ENCODE peak calls at places on chromosomes 2 and 18, in six cellular contexts. One of them, this sample, is unnamed.

GRCh38 chr2:180907731-180908130 is 72.7 kb upstream of the UBE2E3 start:
- DNase-seq in K562: no peak
- DNase-seq in transverse colon: no peak
- DNase-seq in GM23338: no peak
- DNase-seq in HCT116: no peak
- DNase-seq in sigmoid colon: no peak
- DNase-seq in this sample: no peak

GRCh38 chr2:64945973-64946736 is 43.0 kb upstream of the SLC1A4 start:
- DNase-seq in GM23338: no peak
- DNase-seq in transverse colon: peak; percentile 74
- DNase-seq in K562: no peak
- DNase-seq in HCT116: no peak
- DNase-seq in sigmoid colon: no peak
- DNase-seq in this sample: no peak

GRCh38 chr18:42048150-42048549 is 93.1 kb downstream of the PIK3C3 start:
- DNase-seq in K562: no peak
- DNase-seq in GM23338: no peak
- DNase-seq in HCT116: no peak
- DNase-seq in transverse colon: no peak
- DNase-seq in sigmoid colon: no peak
- DNase-seq in this sample: no peak

GRCh38 chr2:109176928-109177327 is 47.9 kb downstream of the SH3RF3 start:
- DNase-seq in GM23338: no peak
- DNase-seq in HCT116: no peak
- DNase-seq in sigmoid colon: no peak
- DNase-seq in transverse colon: no peak
- DNase-seq in K562: no peak
- DNase-seq in this sample: no peak

GRCh38 chr2:118639371-118639770 is 208.1 kb downstream of the EN1 start:
- DNase-seq in transverse colon: no peak
- DNase-seq in GM23338: no peak
- DNase-seq in sigmoid colon: no peak
- DNase-seq in HCT116: no peak
- DNase-seq in K562: no peak
- DNase-seq in this sample: no peak

GRCh38 chr18:3554091-3554601 is 104.2 kb downstream of the TGIF1 start:
- DNase-seq in HCT116: no peak
- DNase-seq in transverse colon: no peak
- DNase-seq in sigmoid colon: no peak
- DNase-seq in GM23338: peak; percentile 82
- DNase-seq in K562: no peak
- DNase-seq in this sample: no peak

GRCh38 chr18:70576281-70577022 is 287.6 kb downstream of the SOCS6 start:
- DNase-seq in GM23338: no peak
- DNase-seq in sigmoid colon: no peak
- DNase-seq in K562: no peak
- DNase-seq in transverse colon: no peak
- DNase-seq in HCT116: no peak
- DNase-seq in this sample: no peak

GRCh38 chr2:64866797-64867196 is 122.4 kb upstream of the SLC1A4 start:
- DNase-seq in K562: no peak
- DNase-seq in sigmoid colon: no peak
- DNase-seq in transverse colon: peak; percentile 26
- DNase-seq in GM23338: no peak
- DNase-seq in HCT116: no peak
- DNase-seq in this sample: no peak

GRCh38 chr2:44496130-44496529 is 134.4 kb downstream of the CAMKMT start:
- DNase-seq in GM23338: no peak
- DNase-seq in K562: no peak
- DNase-seq in transverse colon: no peak
- DNase-seq in HCT116: no peak
- DNase-seq in sigmoid colon: no peak
- DNase-seq in this sample: no peak

GRCh38 chr2:224284134-224284946 is 117.6 kb downstream of the FAM124B start:
- DNase-seq in HCT116: peak; percentile 61
- DNase-seq in transverse colon: peak; percentile 11
- DNase-seq in K562: peak; percentile 11
- DNase-seq in sigmoid colon: no peak
- DNase-seq in GM23338: peak; percentile 63
- DNase-seq in this sample: no peak

GRCh38 chr18:58257461-58257860 is 213.4 kb downstream of the NEDD4L start:
- DNase-seq in K562: peak; percentile 14
- DNase-seq in HCT116: no peak
- DNase-seq in sigmoid colon: no peak
- DNase-seq in transverse colon: no peak
- DNase-seq in GM23338: no peak
- DNase-seq in this sample: no peak

GRCh38 chr2:30777662-30778505 is 29.4 kb downstream of the CAPN13 start:
- DNase-seq in transverse colon: no peak
- DNase-seq in HCT116: no peak
- DNase-seq in GM23338: no peak
- DNase-seq in sigmoid colon: no peak
- DNase-seq in K562: no peak
- DNase-seq in this sample: peak; percentile 72

GRCh38 chr18:77164026-77164425 is 31.4 kb upstream of the MBP start:
- DNase-seq in GM23338: no peak
- DNase-seq in K562: no peak
- DNase-seq in transverse colon: no peak
- DNase-seq in HCT116: no peak
- DNase-seq in sigmoid colon: no peak
- DNase-seq in this sample: no peak

GRCh38 chr2:50649626-50650397 is 382.1 kb downstream of the NRXN1 start:
- DNase-seq in HCT116: no peak
- DNase-seq in sigmoid colon: no peak
- DNase-seq in GM23338: no peak
- DNase-seq in transverse colon: no peak
- DNase-seq in K562: no peak
- DNase-seq in this sample: no peak

GRCh38 chr18:5197032-5197434 is at the start of gene AKAIN1:
- DNase-seq in transverse colon: peak; percentile 9
- DNase-seq in HCT116: no peak
- DNase-seq in sigmoid colon: no peak
- DNase-seq in GM23338: peak; percentile 87
- DNase-seq in K562: peak; percentile 71
- DNase-seq in this sample: no peak

GRCh38 chr2:111122631-111123421 is 2.1 kb downstream of the BCL2L11 start:
- DNase-seq in transverse colon: peak; percentile 74
- DNase-seq in sigmoid colon: peak; percentile 94
- DNase-seq in K562: no peak
- DNase-seq in HCT116: no peak
- DNase-seq in GM23338: peak; percentile 88
- DNase-seq in this sample: peak; percentile 93

GRCh38 chr2:60567919-60568874 is 14.7 kb upstream of the BCL11A start:
- DNase-seq in transverse colon: no peak
- DNase-seq in sigmoid colon: no peak
- DNase-seq in K562: no peak
- DNase-seq in GM23338: no peak
- DNase-seq in HCT116: no peak
- DNase-seq in this sample: no peak

GRCh38 chr18:6729247-6730091 is at the start of gene ARHGAP28:
- DNase-seq in sigmoid colon: peak; percentile 89
- DNase-seq in HCT116: no peak
- DNase-seq in K562: peak; percentile 91
- DNase-seq in transverse colon: peak; percentile 60
- DNase-seq in GM23338: peak; percentile 86
- DNase-seq in this sample: no peak

GRCh38 chr2:222677981-222678380 is 6.5 kb downstream of the MOGAT1 start:
- DNase-seq in sigmoid colon: no peak
- DNase-seq in transverse colon: no peak
- DNase-seq in K562: no peak
- DNase-seq in HCT116: no peak
- DNase-seq in GM23338: peak; percentile 14
- DNase-seq in this sample: no peak

GRCh38 chr2:3639653-3640052 is 18.3 kb upstream of the ALLC start:
- DNase-seq in sigmoid colon: peak; percentile 37
- DNase-seq in transverse colon: no peak
- DNase-seq in GM23338: no peak
- DNase-seq in HCT116: no peak
- DNase-seq in K562: no peak
- DNase-seq in this sample: peak; percentile 58

GRCh38 chr2:17976871-17977746 is 98.6 kb downstream of the KCNS3 start:
- DNase-seq in transverse colon: peak; percentile 18
- DNase-seq in K562: no peak
- DNase-seq in HCT116: no peak
- DNase-seq in GM23338: no peak
- DNase-seq in sigmoid colon: peak; percentile 86
- DNase-seq in this sample: no peak

GRCh38 chr2:30135541-30135940 is 11.3 kb upstream of the YPEL5 start:
- DNase-seq in K562: no peak
- DNase-seq in GM23338: no peak
- DNase-seq in HCT116: no peak
- DNase-seq in transverse colon: no peak
- DNase-seq in sigmoid colon: no peak
- DNase-seq in this sample: no peak

GRCh38 chr2:196590286-196590685 is 49.2 kb upstream of the CCDC150 start:
- DNase-seq in HCT116: no peak
- DNase-seq in GM23338: no peak
- DNase-seq in sigmoid colon: no peak
- DNase-seq in K562: no peak
- DNase-seq in transverse colon: no peak
- DNase-seq in this sample: no peak

GRCh38 chr2:23503097-23503496 is 118.1 kb downstream of the KLHL29 start:
- DNase-seq in GM23338: no peak
- DNase-seq in transverse colon: no peak
- DNase-seq in HCT116: no peak
- DNase-seq in sigmoid colon: no peak
- DNase-seq in K562: no peak
- DNase-seq in this sample: no peak

GRCh38 chr2:44897406-44897805 is 44.1 kb upstream of the SIX3 start:
- DNase-seq in GM23338: peak; percentile 13
- DNase-seq in HCT116: no peak
- DNase-seq in transverse colon: no peak
- DNase-seq in sigmoid colon: no peak
- DNase-seq in K562: no peak
- DNase-seq in this sample: no peak

GRCh38 chr2:240235149-240235803 is 94.8 kb upstream of the OTOS start:
- DNase-seq in sigmoid colon: peak; percentile 58
- DNase-seq in transverse colon: no peak
- DNase-seq in HCT116: no peak
- DNase-seq in GM23338: no peak
- DNase-seq in K562: no peak
- DNase-seq in this sample: no peak

GRCh38 chr18:22912835-22913234 is 20.3 kb upstream of the RBBP8 start:
- DNase-seq in sigmoid colon: no peak
- DNase-seq in K562: no peak
- DNase-seq in HCT116: no peak
- DNase-seq in GM23338: no peak
- DNase-seq in transverse colon: no peak
- DNase-seq in this sample: no peak

GRCh38 chr2:120262150-120262549 is 9.5 kb downstream of the RALB start:
- DNase-seq in GM23338: no peak
- DNase-seq in K562: no peak
- DNase-seq in transverse colon: no peak
- DNase-seq in HCT116: no peak
- DNase-seq in sigmoid colon: no peak
- DNase-seq in this sample: no peak

DNA sequence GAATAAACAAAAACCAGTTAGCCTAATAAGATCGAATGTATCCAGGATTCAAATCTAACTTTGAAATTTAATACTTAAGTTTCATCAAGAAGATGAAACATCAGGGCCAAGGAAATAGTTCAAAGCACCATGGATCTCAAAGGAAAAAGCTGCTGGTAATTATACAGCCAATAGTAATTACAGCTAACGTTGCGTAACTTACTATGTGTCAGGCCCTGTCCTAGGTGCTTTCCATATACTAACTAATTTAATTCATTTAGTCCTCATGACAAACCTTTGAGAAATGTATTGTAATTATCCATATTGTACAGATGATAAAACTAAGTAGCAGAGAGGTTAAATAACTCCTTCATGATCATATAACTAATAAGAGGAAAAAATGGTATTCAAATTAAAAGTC is 598.6 kb downstream of the NYAP2 start:
- DNase-seq in sigmoid colon: no peak
- DNase-seq in GM23338: no peak
- DNase-seq in transverse colon: no peak
- DNase-seq in K562: no peak
- DNase-seq in HCT116: no peak
- DNase-seq in this sample: no peak
- H3K36me3 ChIP-seq in sigmoid colon: no peaks in the 10 kb centered on the region
- H3K36me3 ChIP-seq in GM23338: no peaks in the 10 kb centered on the region
- H3K36me3 ChIP-seq in transverse colon: no peaks in the 10 kb centered on the region
- H3K36me3 ChIP-seq in K562: no peaks in the 10 kb centered on the region
- H3K36me3 ChIP-seq in HCT116: no peaks in the 10 kb centered on the region
- H3K36me3 ChIP-seq in this sample: no peaks in the 10 kb centered on the region

DNA sequence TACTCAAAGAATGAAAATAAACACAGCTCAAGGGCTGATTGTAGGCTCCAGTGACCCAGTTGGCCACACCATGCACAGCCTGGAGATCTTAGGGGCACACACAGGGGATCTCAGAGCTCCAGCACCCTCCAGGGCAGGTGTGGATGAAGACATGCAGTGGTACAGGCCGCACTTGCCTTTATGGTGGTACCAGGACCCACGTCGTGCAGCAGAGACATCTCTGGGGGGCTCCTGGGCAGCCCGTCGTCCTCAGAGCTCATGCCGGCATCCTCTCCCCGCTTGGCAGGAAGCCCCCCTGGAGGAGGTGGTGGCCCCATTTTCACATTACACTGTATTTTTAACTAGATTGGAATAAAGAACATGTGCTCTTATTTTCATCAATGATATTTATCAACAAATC is 101.2 kb upstream of the MGAT4A start:
- DNase-seq in GM23338: no peak
- DNase-seq in K562: no peak
- DNase-seq in HCT116: no peak
- DNase-seq in transverse colon: no peak
- DNase-seq in sigmoid colon: no peak
- DNase-seq in this sample: no peak
- H3K4me1 ChIP-seq in GM23338: no peaks in the 10 kb centered on the region
- H3K4me1 ChIP-seq in K562: no peaks in the 10 kb centered on the region
- H3K4me1 ChIP-seq in HCT116: no peaks in the 10 kb centered on the region
- H3K4me1 ChIP-seq in transverse colon: no peaks in the 10 kb centered on the region
- H3K4me1 ChIP-seq in sigmoid colon: no peaks in the 10 kb centered on the region
- H3K4me1 ChIP-seq in this sample: peaks cover 9% of the 10 kb centered on the region

GRCh38 chr2:127852388-127852787 is 5.6 kb downstream of the POLR2D start:
- DNase-seq in transverse colon: no peak
- DNase-seq in GM23338: no peak
- DNase-seq in K562: no peak
- DNase-seq in HCT116: no peak
- DNase-seq in sigmoid colon: no peak
- DNase-seq in this sample: no peak
- TF ChIP-seq POLR2AphosphoS5 in transverse colon: no peak
- TF ChIP-seq POLR2AphosphoS5 in GM23338: no peak
- TF ChIP-seq POLR2AphosphoS5 in K562: no peak
- TF ChIP-seq POLR2AphosphoS5 in HCT116: no peak
- TF ChIP-seq POLR2AphosphoS5 in sigmoid colon: no peak
- TF ChIP-seq POLR2AphosphoS5 in this sample: no peak

GRCh38 chr2:239186958-239187357 is 213.9 kb downstream of the HDAC4 start:
- DNase-seq in HCT116: no peak
- DNase-seq in GM23338: no peak
- DNase-seq in K562: no peak
- DNase-seq in transverse colon: peak; percentile 3
- DNase-seq in sigmoid colon: peak; percentile 54
- DNase-seq in this sample: peak; percentile 89
- H3K36me3 ChIP-seq in HCT116: no peaks in the 10 kb centered on the region
- H3K36me3 ChIP-seq in GM23338: peaks cover 6% of the 10 kb centered on the region
- H3K36me3 ChIP-seq in K562: peaks cover 9% of the 10 kb centered on the region
- H3K36me3 ChIP-seq in transverse colon: peaks cover 10% of the 10 kb centered on the region
- H3K36me3 ChIP-seq in sigmoid colon: peaks cover 37% of the 10 kb centered on the region
- H3K36me3 ChIP-seq in this sample: no peaks in the 10 kb centered on the region

DNA sequence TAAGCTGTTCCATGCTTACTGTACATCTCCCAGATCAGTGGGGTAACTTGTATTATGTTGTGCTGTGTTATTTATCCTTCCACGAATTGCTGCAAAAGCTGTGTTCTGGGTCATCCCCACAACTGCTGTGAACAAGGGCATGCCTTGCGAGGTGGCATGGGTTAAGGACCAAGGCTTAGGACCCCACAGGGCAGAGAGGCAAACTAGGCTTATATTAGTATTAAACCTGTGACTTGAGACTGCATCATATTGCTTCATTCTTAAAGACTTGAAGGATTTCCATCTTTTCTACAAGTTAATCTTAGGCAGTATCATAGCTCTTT is 19.9 kb downstream of the RND3 start:
- DNase-seq in sigmoid colon: no peak
- DNase-seq in HCT116: no peak
- DNase-seq in transverse colon: no peak
- DNase-seq in K562: no peak
- DNase-seq in GM23338: no peak
- DNase-seq in this sample: no peak
- H3K4me1 ChIP-seq in sigmoid colon: peaks cover 26% of the 10 kb centered on the region
- H3K4me1 ChIP-seq in HCT116: no peaks in the 10 kb centered on the region
- H3K4me1 ChIP-seq in transverse colon: peaks cover 8% of the 10 kb centered on the region
- H3K4me1 ChIP-seq in K562: no peaks in the 10 kb centered on the region
- H3K4me1 ChIP-seq in GM23338: no peaks in the 10 kb centered on the region
- H3K4me1 ChIP-seq in this sample: peaks cover 45% of the 10 kb centered on the region